ENCODE peak calls at places on chromosomes 5 and 9, in four cellular contexts. One of them, this sample, is unnamed.

GRCh38 chr5:2031581-2031980 is 148.9 kb upstream of the IRX4 start:
- DNase-seq in mesendoderm: no peak
- DNase-seq in ovary: no peak
- DNase-seq in stomach: no peak
- DNase-seq in this sample: no peak

GRCh38 chr5:180599590-180599914 is 8.3 kb upstream of the SCGB3A1 start:
- DNase-seq in ovary: no peak
- DNase-seq in mesendoderm: no peak
- DNase-seq in stomach: no peak
- DNase-seq in this sample: no peak

GRCh38 chr9:69671904-69672827 is at the start of gene APBA1:
- DNase-seq in ovary: peak
- DNase-seq in stomach: peak
- DNase-seq in mesendoderm: peak
- DNase-seq in this sample: peak

GRCh38 chr9:37988041-37988440 is 81.0 kb downstream of the SHB start:
- DNase-seq in ovary: no peak
- DNase-seq in mesendoderm: no peak
- DNase-seq in stomach: no peak
- DNase-seq in this sample: no peak

GRCh38 chr5:171667341-171668096 is 118.1 kb upstream of the SMIM23 start:
- DNase-seq in ovary: peak
- DNase-seq in stomach: no peak
- DNase-seq in mesendoderm: peak
- DNase-seq in this sample: peak

GRCh38 chr9:93110400-93110855 is 14.4 kb downstream of the CARD19 start:
- DNase-seq in ovary: peak
- DNase-seq in stomach: no peak
- DNase-seq in mesendoderm: no peak
- DNase-seq in this sample: no peak

GRCh38 chr5:157548513-157549282 is 26.9 kb downstream of the ADAM19 start:
- DNase-seq in stomach: no peak
- DNase-seq in ovary: no peak
- DNase-seq in mesendoderm: no peak
- DNase-seq in this sample: no peak

GRCh38 chr9:136220017-136220729 is 15.2 kb upstream of the LHX3 start:
- DNase-seq in mesendoderm: peak
- DNase-seq in ovary: no peak
- DNase-seq in stomach: no peak
- DNase-seq in this sample: no peak

GRCh38 chr9:6877671-6878161 is 119.9 kb downstream of the KDM4C start:
- DNase-seq in ovary: no peak
- DNase-seq in stomach: no peak
- DNase-seq in mesendoderm: peak
- DNase-seq in this sample: no peak

GRCh38 chr9:113933188-113933587 is 57.1 kb downstream of the ZNF618 start:
- DNase-seq in stomach: no peak
- DNase-seq in mesendoderm: no peak
- DNase-seq in ovary: peak
- DNase-seq in this sample: no peak

GRCh38 chr5:151953833-151954232 is 29.2 kb upstream of the GLRA1 start:
- DNase-seq in stomach: no peak
- DNase-seq in mesendoderm: no peak
- DNase-seq in ovary: no peak
- DNase-seq in this sample: no peak

GRCh38 chr5:73911761-73912393 is 285.9 kb downstream of the ARHGEF28 start:
- DNase-seq in stomach: no peak
- DNase-seq in ovary: no peak
- DNase-seq in mesendoderm: no peak
- DNase-seq in this sample: no peak

GRCh38 chr5:15598294-15598902 is 98.4 kb downstream of the FBXL7 start:
- DNase-seq in mesendoderm: peak
- DNase-seq in stomach: no peak
- DNase-seq in ovary: no peak
- DNase-seq in this sample: peak

GRCh38 chr5:134427540-134428041 is 15.9 kb upstream of the CDKN2AIPNL start:
- DNase-seq in mesendoderm: peak
- DNase-seq in ovary: no peak
- DNase-seq in stomach: no peak
- DNase-seq in this sample: peak

GRCh38 chr9:100322954-100323536 is 29.7 kb downstream of the TEX10 start:
- DNase-seq in stomach: peak
- DNase-seq in mesendoderm: peak
- DNase-seq in ovary: no peak
- DNase-seq in this sample: peak

GRCh38 chr5:134003064-134003956 is 1.5 kb downstream of the VDAC1 start:
- DNase-seq in mesendoderm: no peak
- DNase-seq in ovary: no peak
- DNase-seq in stomach: no peak
- DNase-seq in this sample: no peak

GRCh38 chr9:117034862-117035261 is 347.8 kb downstream of the TRIM32 start:
- DNase-seq in mesendoderm: peak
- DNase-seq in stomach: no peak
- DNase-seq in ovary: no peak
- DNase-seq in this sample: peak

GRCh38 chr9:121822093-121823085 is 171.0 kb downstream of the DAB2IP start:
- DNase-seq in ovary: no peak
- DNase-seq in mesendoderm: no peak
- DNase-seq in stomach: no peak
- DNase-seq in this sample: no peak

GRCh38 chr5:6856658-6857057 is 143.4 kb downstream of the TENT4A start:
- DNase-seq in mesendoderm: no peak
- DNase-seq in stomach: no peak
- DNase-seq in ovary: no peak
- DNase-seq in this sample: no peak

GRCh38 chr9:2053883-2054845 is 39.0 kb downstream of the SMARCA2 start:
- DNase-seq in stomach: peak
- DNase-seq in ovary: no peak
- DNase-seq in mesendoderm: no peak
- DNase-seq in this sample: no peak

GRCh38 chr5:66538126-66538525 is 58.1 kb upstream of the MAST4 start:
- DNase-seq in stomach: no peak
- DNase-seq in mesendoderm: no peak
- DNase-seq in ovary: no peak
- DNase-seq in this sample: no peak

GRCh38 chr9:89531766-89532165 is 33.9 kb upstream of the SEMA4D start:
- DNase-seq in ovary: no peak
- DNase-seq in stomach: peak
- DNase-seq in mesendoderm: no peak
- DNase-seq in this sample: no peak

GRCh38 chr9:76419782-76420380 is 25.7 kb upstream of the RFK start:
- DNase-seq in stomach: no peak
- DNase-seq in ovary: no peak
- DNase-seq in mesendoderm: peak
- DNase-seq in this sample: peak

GRCh38 chr9:90722116-90722515 is 79.5 kb upstream of the DIRAS2 start:
- DNase-seq in mesendoderm: no peak
- DNase-seq in ovary: no peak
- DNase-seq in stomach: no peak
- DNase-seq in this sample: no peak

GRCh38 chr9:87337335-87338074 is 160.2 kb upstream of the DAPK1 start:
- DNase-seq in mesendoderm: peak
- DNase-seq in stomach: no peak
- DNase-seq in ovary: peak
- DNase-seq in this sample: peak

GRCh38 chr5:56019306-56020272 is 24.8 kb upstream of the IL6ST start:
- DNase-seq in ovary: no peak
- DNase-seq in stomach: no peak
- DNase-seq in mesendoderm: no peak
- DNase-seq in this sample: no peak

GRCh38 chr5:72106922-72107873 is at the start of gene MAP1B:
- DNase-seq in mesendoderm: peak
- DNase-seq in stomach: no peak
- DNase-seq in ovary: peak
- DNase-seq in this sample: peak

GRCh38 chr5:128304121-128304520 is 220.6 kb downstream of the SLC12A2 start:
- DNase-seq in stomach: no peak
- DNase-seq in ovary: no peak
- DNase-seq in mesendoderm: no peak
- DNase-seq in this sample: no peak

GRCh38 chr5:128111818-128112448 is 28.4 kb downstream of the SLC12A2 start:
- DNase-seq in stomach: no peak
- DNase-seq in mesendoderm: no peak
- DNase-seq in ovary: no peak
- DNase-seq in this sample: no peak

GRCh38 chr9:37617161-37617560 is 24.8 kb upstream of the TOMM5 start:
- DNase-seq in mesendoderm: no peak
- DNase-seq in stomach: no peak
- DNase-seq in ovary: no peak
- DNase-seq in this sample: no peak

GRCh38 chr5:139757727-139758509 is 37.7 kb upstream of the PSD2 start:
- DNase-seq in ovary: no peak
- DNase-seq in mesendoderm: no peak
- DNase-seq in stomach: no peak
- DNase-seq in this sample: no peak

GRCh38 chr5:34491251-34491620 is 164.9 kb upstream of the RAI14 start:
- DNase-seq in stomach: no peak
- DNase-seq in ovary: no peak
- DNase-seq in mesendoderm: no peak
- DNase-seq in this sample: no peak
- H3K4me3 ChIP-seq in stomach: no peak
- H3K4me3 ChIP-seq in ovary: no peak
- H3K4me3 ChIP-seq in mesendoderm: no peak
- H3K4me3 ChIP-seq in this sample: no peak

GRCh38 chr9:21964925-21965385 is 29.2 kb downstream of the CDKN2A start:
- DNase-seq in ovary: no peak
- DNase-seq in mesendoderm: peak
- DNase-seq in stomach: peak
- DNase-seq in this sample: peak
- H3K4me3 ChIP-seq in ovary: no peak
- H3K4me3 ChIP-seq in mesendoderm: peak
- H3K4me3 ChIP-seq in stomach: peak
- H3K4me3 ChIP-seq in this sample: peak

DNA sequence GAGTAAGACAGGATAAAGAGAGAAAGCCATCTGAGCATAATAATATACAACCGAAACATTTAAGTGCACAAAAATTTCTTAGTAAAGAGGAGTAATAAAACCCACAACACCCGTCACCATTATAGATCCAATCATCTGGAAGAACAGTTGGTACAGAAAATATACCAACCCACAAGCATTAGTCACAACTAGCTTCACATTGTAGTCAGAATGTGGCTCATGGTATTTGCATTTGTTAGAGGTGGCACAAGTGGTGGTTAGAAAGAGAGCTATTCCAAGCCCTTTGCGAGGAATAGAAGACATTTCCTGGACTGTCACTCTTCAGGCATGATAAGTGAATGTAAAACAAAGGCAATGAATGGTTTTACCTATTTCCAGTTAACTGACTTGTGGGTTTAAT is 677.5 kb upstream of the ST8SIA4 start:
- DNase-seq in ovary: no peak
- DNase-seq in mesendoderm: no peak
- DNase-seq in stomach: no peak
- DNase-seq in this sample: no peak
- H3K4me3 ChIP-seq in ovary: no peak
- H3K4me3 ChIP-seq in mesendoderm: no peak
- H3K4me3 ChIP-seq in stomach: no peak
- H3K4me3 ChIP-seq in this sample: no peak

DNA sequence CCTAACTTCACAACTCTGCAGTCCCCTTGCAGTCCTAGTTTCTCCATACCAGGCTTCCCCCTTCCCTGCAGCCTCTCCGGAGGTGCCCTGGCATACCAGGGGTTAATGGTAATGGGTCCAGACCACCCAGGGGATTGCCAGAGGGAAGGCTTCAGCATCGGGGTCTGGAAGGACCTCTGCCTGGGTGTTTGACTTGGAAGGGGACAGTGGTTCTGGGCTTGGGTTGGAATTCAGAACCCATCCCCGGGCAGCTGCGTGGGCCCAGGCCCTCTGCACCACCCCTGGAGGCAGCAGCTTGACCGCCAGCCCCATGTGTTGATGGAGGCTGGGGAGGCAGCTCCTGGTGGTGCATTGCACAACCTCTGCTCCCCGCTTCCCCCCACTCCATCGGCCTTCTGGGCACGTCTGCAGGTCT is 1.3 kb downstream of the NCS1 start:
- DNase-seq in ovary: no peak
- DNase-seq in stomach: no peak
- DNase-seq in mesendoderm: no peak
- DNase-seq in this sample: no peak
- H3K4me3 ChIP-seq in ovary: peak
- H3K4me3 ChIP-seq in stomach: peak
- H3K4me3 ChIP-seq in mesendoderm: peak
- H3K4me3 ChIP-seq in this sample: peak

GRCh38 chr5:19988447-19988846 is 447 bp upstream of the CDH18 start:
- DNase-seq in mesendoderm: no peak
- DNase-seq in stomach: no peak
- DNase-seq in ovary: no peak
- DNase-seq in this sample: no peak

GRCh38 chr5:19986806-19987205 is 1.2 kb downstream of the CDH18 start:
- DNase-seq in ovary: no peak
- DNase-seq in mesendoderm: no peak
- DNase-seq in stomach: no peak
- DNase-seq in this sample: no peak

GRCh38 chr5:19986036-19986619 is 1.9 kb downstream of the CDH18 start:
- DNase-seq in stomach: no peak
- DNase-seq in mesendoderm: no peak
- DNase-seq in ovary: no peak
- DNase-seq in this sample: no peak

DNA sequence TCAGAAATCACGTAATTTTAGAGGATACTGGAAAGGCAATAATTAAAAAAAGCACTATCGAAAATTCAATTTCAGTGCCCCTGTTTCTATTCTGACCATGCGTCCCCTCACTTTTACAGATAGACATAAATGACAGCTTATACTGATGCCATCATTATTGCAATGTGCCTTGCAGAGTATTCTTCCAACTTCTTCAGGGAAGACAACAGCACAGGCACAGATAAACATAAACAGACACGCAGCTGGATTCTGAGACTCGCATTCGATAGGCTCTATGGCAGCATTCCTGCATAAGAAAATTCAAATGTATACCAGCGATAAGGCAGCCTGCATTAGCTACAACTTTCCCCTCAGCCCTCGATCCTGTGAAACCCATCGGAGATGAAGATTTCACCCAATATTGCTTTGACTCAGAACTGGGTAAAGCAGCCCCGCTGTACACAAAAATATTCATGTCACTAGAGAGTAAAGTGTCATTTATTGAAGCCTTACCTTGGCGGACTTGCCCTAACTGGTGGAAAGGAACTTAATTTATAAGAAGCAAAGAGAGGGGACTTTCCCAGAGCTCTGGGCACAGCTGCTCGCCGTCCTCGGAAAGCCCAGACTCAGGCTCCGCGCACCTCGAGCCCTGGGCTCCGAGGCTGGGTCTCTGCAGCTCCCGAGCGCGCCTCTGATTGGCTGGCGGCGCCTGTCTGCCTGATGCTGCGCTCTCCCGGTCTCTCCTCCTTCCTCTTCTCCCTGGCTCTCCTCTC is at the start of gene CDH18:
- DNase-seq in ovary: no peak
- DNase-seq in mesendoderm: peak
- DNase-seq in stomach: peak
- DNase-seq in this sample: peak
- H3K4me3 ChIP-seq in ovary: no peak
- H3K4me3 ChIP-seq in mesendoderm: peak
- H3K4me3 ChIP-seq in stomach: peak
- H3K4me3 ChIP-seq in this sample: peak